ENCODE peak calls at places on chromosomes 16 and 17, in ten cellular contexts. L, M, U, Q, I, G, N, K, V and B are unnamed samples.

GRCh38 chr16:81523387-81524115 is 78.9 kb downstream of the CMIP start:
- DNase-seq in G (no peak), N (no peak), U (no peak), Q (no peak), K (no peak), I (peak), V (no peak), M (peak), L (peak), B (peak)

GRCh38 chr17:5282639-5283217 is 644 bp downstream of the RABEP1 start:
- DNase-seq in I (peak), V (peak), G (no peak), Q (no peak), U (peak), L (no peak), N (peak), M (peak), K (no peak), B (peak)

GRCh38 chr17:78679495-78680395 is 102.3 kb downstream of the CYTH1 start:
- DNase-seq in L (no peak), I (no peak), K (no peak), Q (no peak), U (no peak), V (no peak), G (no peak), N (peak), M (no peak), B (peak)

GRCh38 chr17:41962768-41963434 is 3.7 kb upstream of the CNP start:
- DNase-seq in V (peak), M (peak), U (peak), N (peak), I (peak), L (peak), Q (peak), G (peak), K (peak), B (peak)

GRCh38 chr16:23482778-23483177 is 27.5 kb downstream of the GGA2 start:
- DNase-seq in M (no peak), U (peak), Q (no peak), L (peak), N (no peak), K (no peak), V (peak), G (no peak), I (no peak), B (no peak)

GRCh38 chr16:3086596-3087242 is 12.4 kb downstream of the ZSCAN10 start:
- DNase-seq in Q (peak), I (no peak), L (no peak), G (no peak), U (no peak), K (no peak), N (no peak), V (no peak), M (no peak), B (no peak)

GRCh38 chr17:36856921-36857381 is 80.3 kb upstream of the LHX1 start:
- DNase-seq in M (no peak), G (no peak), U (no peak), N (peak), Q (no peak), I (no peak), K (no peak), V (no peak), L (no peak), B (no peak)

GRCh38 chr17:18129041-18129502 is 20.5 kb downstream of the MYO15A start:
- DNase-seq in L (no peak), G (no peak), I (peak), U (no peak), M (peak), Q (no peak), V (no peak), N (no peak), K (no peak), B (peak)

GRCh38 chr17:39714234-39714633 is 14.4 kb downstream of the ERBB2 start:
- DNase-seq in Q (no peak), V (no peak), N (no peak), M (no peak), U (no peak), G (no peak), I (no peak), L (no peak), K (no peak), B (no peak)

GRCh38 chr16:64304376-64304775 is 817.5 kb downstream of the CDH11 start:
- DNase-seq in V (no peak), K (no peak), U (no peak), M (no peak), I (no peak), L (no peak), N (no peak), Q (no peak), G (no peak), B (no peak)

GRCh38 chr17:58535431-58535830 is 21.0 kb upstream of the MTMR4 start:
- DNase-seq in L (no peak), Q (no peak), G (no peak), I (peak), K (no peak), N (no peak), M (no peak), V (no peak), U (no peak), B (no peak)

GRCh38 chr16:86343733-86344585 is 166.4 kb upstream of the FOXF1 start:
- DNase-seq in L (no peak), M (no peak), V (no peak), Q (no peak), G (no peak), K (no peak), N (no peak), I (peak), U (no peak), B (no peak)

GRCh38 chr17:29844339-29845048 is 85.5 kb downstream of the SSH2 start:
- DNase-seq in I (peak), M (no peak), V (no peak), N (peak), Q (no peak), K (no peak), G (no peak), U (no peak), L (no peak), B (no peak)

GRCh38 chr17:31095239-31096105 is 695 bp downstream of the NF1 start:
- DNase-seq in N (peak), K (peak), L (peak), I (peak), G (no peak), Q (peak), U (peak), M (peak), V (peak), B (peak)

GRCh38 chr17:40327735-40328385 is 18.9 kb downstream of the RARA start:
- DNase-seq in U (no peak), I (no peak), K (no peak), N (no peak), V (no peak), G (no peak), L (no peak), M (peak), Q (no peak), B (no peak)

GRCh38 chr16:88787579-88788314 is 2.7 kb upstream of the PIEZO1 start:
- DNase-seq in G (no peak), M (no peak), V (no peak), I (no peak), K (no peak), U (no peak), L (no peak), Q (no peak), N (no peak), B (no peak)

GRCh38 chr16:4868573-4868972 is 21.3 kb downstream of the UBN1 start:
- DNase-seq in M (no peak), K (no peak), V (no peak), I (no peak), N (no peak), L (no peak), G (no peak), U (no peak), Q (no peak), B (no peak)

GRCh38 chr16:4410335-4411075 is 5.9 kb downstream of the CORO7 start:
- DNase-seq in N (no peak), L (no peak), U (no peak), K (no peak), Q (no peak), I (peak), G (no peak), V (no peak), M (peak), B (no peak)

GRCh38 chr17:62134397-62134796 is 69.3 kb upstream of the MED13 start:
- DNase-seq in K (no peak), U (no peak), N (no peak), G (no peak), V (no peak), Q (no peak), L (no peak), I (peak), M (no peak), B (no peak)

GRCh38 chr17:70060415-70060814 is 14.6 kb upstream of the KCNJ16 start:
- DNase-seq in I (peak), Q (no peak), K (no peak), L (no peak), M (no peak), G (no peak), U (no peak), V (no peak), N (peak), B (no peak)

GRCh38 chr17:41494524-41494923 is 4.8 kb upstream of the KRT36 start:
- DNase-seq in I (peak), N (no peak), U (no peak), Q (no peak), V (no peak), K (no peak), G (no peak), M (peak), L (no peak), B (no peak)

GRCh38 chr16:58299757-58300349 is 5.0 kb upstream of the PRSS54 start:
- DNase-seq in G (no peak), L (no peak), N (peak), M (no peak), V (no peak), Q (no peak), U (peak), I (peak), K (peak), B (no peak)

GRCh38 chr17:44599298-44600175 is 42.3 kb downstream of the FZD2 start:
- DNase-seq in V (no peak), N (no peak), Q (no peak), I (peak), L (no peak), M (no peak), G (no peak), K (no peak), U (no peak), B (no peak)

GRCh38 chr17:41914358-41914766 is 4.4 kb downstream of the ACLY start:
- DNase-seq in N (no peak), K (no peak), I (no peak), L (no peak), V (no peak), Q (no peak), U (no peak), M (no peak), G (no peak), B (no peak)

GRCh38 chr17:38867179-38867994 is 2.5 kb upstream of the LASP1 start:
- DNase-seq in Q (no peak), I (peak), G (no peak), U (peak), L (peak), N (peak), V (peak), M (no peak), K (peak), B (no peak)

GRCh38 chr16:26765087-26765486 is 301.6 kb upstream of the C16orf82 start:
- DNase-seq in Q (no peak), K (peak), V (no peak), M (no peak), N (peak), L (no peak), U (peak), G (no peak), I (peak), B (no peak)

GRCh38 chr17:54980372-54980771 is 11.8 kb downstream of the STXBP4 start:
- DNase-seq in G (no peak), V (no peak), N (no peak), Q (no peak), K (no peak), U (no peak), M (no peak), L (no peak), I (no peak), B (no peak)

GRCh38 chr17:61238455-61238933 is 161.1 kb upstream of the TBX2 start:
- DNase-seq in N (no peak), K (no peak), M (no peak), I (no peak), V (no peak), U (no peak), Q (no peak), G (no peak), L (no peak), B (no peak)

GRCh38 chr16:48067388-48067787 is 88.4 kb downstream of the ABCC12 start:
- DNase-seq in U (no peak), N (no peak), K (no peak), V (no peak), L (no peak), G (no peak), I (no peak), M (no peak), Q (no peak), B (no peak)

GRCh38 chr16:66525396-66526180 is 24.3 kb downstream of the TK2 start:
- DNase-seq in N (no peak), M (no peak), V (no peak), I (no peak), Q (no peak), K (no peak), U (no peak), L (no peak), G (no peak), B (no peak)

GRCh38 chr17:55441544-55441943 is 19.9 kb upstream of the MMD start:
- DNase-seq in L (no peak), V (no peak), I (no peak), M (no peak), G (no peak), K (no peak), N (no peak), Q (no peak), U (no peak), B (no peak)

GRCh38 chr17:12979826-12980500 is 37.9 kb downstream of the ELAC2 start:
- DNase-seq in I (no peak), U (no peak), V (no peak), M (no peak), K (no peak), G (no peak), N (no peak), Q (no peak), L (no peak), B (no peak)

GRCh38 chr17:39018267-39019134 is 51.3 kb upstream of the FBXO47 start:
- DNase-seq in K (no peak), I (peak), M (no peak), L (no peak), V (no peak), G (no peak), U (no peak), N (no peak), Q (peak), B (no peak)

GRCh38 chr17:6110088-6110487 is 39.9 kb downstream of the WSCD1 start:
- DNase-seq in I (no peak), M (no peak), N (no peak), L (no peak), V (no peak), K (no peak), Q (no peak), U (peak), G (no peak), B (no peak)

GRCh38 chr16:84550096-84550495 is 45.6 kb upstream of the MEAK7 start:
- DNase-seq in N (no peak), Q (no peak), L (no peak), U (no peak), M (peak), I (no peak), G (no peak), K (no peak), V (no peak), B (no peak)

GRCh38 chr17:47994714-47995113 is 23.8 kb downstream of the CDK5RAP3 start:
- DNase-seq in V (no peak), L (no peak), M (peak), G (no peak), Q (no peak), U (no peak), K (no peak), I (no peak), N (no peak), B (no peak)

GRCh38 chr17:61583242-61583641 is 7.8 kb downstream of the NACA2 start:
- DNase-seq in M (no peak), Q (peak), L (no peak), U (no peak), G (no peak), N (peak), K (no peak), V (no peak), I (peak), B (no peak)